ENCODE peak calls at places on chromosomes 5 and 9, in five cellular contexts. One of them, this sample, is unnamed.

GRCh38 chr5:125401724-125402622 is 655.5 kb upstream of the ZNF608 start:
- DNase-seq in CD8-positive, alpha-beta T cell: no peak
- DNase-seq in fibroblast of pulmonary artery: peak; percentile 20
- DNase-seq in cardiac fibroblast: no peak
- DNase-seq in A549: no peak
- DNase-seq in this sample: no peak

GRCh38 chr5:146681586-146681945 is 165.6 kb upstream of the GPR151 start:
- DNase-seq in CD8-positive, alpha-beta T cell: no peak
- DNase-seq in fibroblast of pulmonary artery: no peak
- DNase-seq in cardiac fibroblast: no peak
- DNase-seq in A549: no peak
- DNase-seq in this sample: no peak

GRCh38 chr5:119270955-119271757 is 84.7 kb upstream of the TNFAIP8 start:
- DNase-seq in CD8-positive, alpha-beta T cell: no peak
- DNase-seq in fibroblast of pulmonary artery: no peak
- DNase-seq in cardiac fibroblast: no peak
- DNase-seq in A549: no peak
- DNase-seq in this sample: no peak

GRCh38 chr5:172855597-172856292 is 21.7 kb downstream of the ERGIC1 start:
- DNase-seq in CD8-positive, alpha-beta T cell: no peak
- DNase-seq in fibroblast of pulmonary artery: no peak
- DNase-seq in cardiac fibroblast: peak; percentile 61
- DNase-seq in A549: no peak
- DNase-seq in this sample: no peak

GRCh38 chr5:139670369-139671095 is 22.4 kb downstream of the CXXC5 start:
- DNase-seq in CD8-positive, alpha-beta T cell: no peak
- DNase-seq in fibroblast of pulmonary artery: no peak
- DNase-seq in cardiac fibroblast: no peak
- DNase-seq in A549: no peak
- DNase-seq in this sample: no peak

GRCh38 chr5:146890073-146890472 is 11.5 kb upstream of the PPP2R2B start:
- DNase-seq in CD8-positive, alpha-beta T cell: no peak
- DNase-seq in fibroblast of pulmonary artery: no peak
- DNase-seq in cardiac fibroblast: no peak
- DNase-seq in A549: no peak
- DNase-seq in this sample: no peak

GRCh38 chr5:68465133-68465532 is 249.6 kb downstream of the PIK3R1 start:
- DNase-seq in CD8-positive, alpha-beta T cell: no peak
- DNase-seq in fibroblast of pulmonary artery: no peak
- DNase-seq in cardiac fibroblast: no peak
- DNase-seq in A549: no peak
- DNase-seq in this sample: no peak

GRCh38 chr5:21774791-21775190 is 1078.4 kb downstream of the CDH12 start:
- DNase-seq in CD8-positive, alpha-beta T cell: no peak
- DNase-seq in fibroblast of pulmonary artery: peak; percentile 4
- DNase-seq in cardiac fibroblast: peak; percentile 49
- DNase-seq in A549: peak; percentile 11
- DNase-seq in this sample: peak; percentile 55

GRCh38 chr9:22921742-22922141 is 475.1 kb downstream of the DMRTA1 start:
- DNase-seq in CD8-positive, alpha-beta T cell: no peak
- DNase-seq in fibroblast of pulmonary artery: no peak
- DNase-seq in cardiac fibroblast: no peak
- DNase-seq in A549: no peak
- DNase-seq in this sample: no peak

GRCh38 chr5:124007675-124008398 is 495.9 kb downstream of the CSNK1G3 start:
- DNase-seq in CD8-positive, alpha-beta T cell: no peak
- DNase-seq in fibroblast of pulmonary artery: peak; percentile 12
- DNase-seq in cardiac fibroblast: peak; percentile 2
- DNase-seq in A549: peak; percentile 18
- DNase-seq in this sample: no peak

GRCh38 chr5:132427285-132428146 is 58.0 kb downstream of the SLC22A5 start:
- DNase-seq in CD8-positive, alpha-beta T cell: peak; percentile 47
- DNase-seq in fibroblast of pulmonary artery: no peak
- DNase-seq in cardiac fibroblast: no peak
- DNase-seq in A549: no peak
- DNase-seq in this sample: no peak
- H3K4me3 ChIP-seq in CD8-positive, alpha-beta T cell: peak overlapping the region; percentile 17
- H3K4me3 ChIP-seq in fibroblast of pulmonary artery: no peak overlapping the region
- H3K4me3 ChIP-seq in cardiac fibroblast: no peak overlapping the region
- H3K4me3 ChIP-seq in A549: no peak overlapping the region
- H3K4me3 ChIP-seq in this sample: no peak overlapping the region

DNA sequence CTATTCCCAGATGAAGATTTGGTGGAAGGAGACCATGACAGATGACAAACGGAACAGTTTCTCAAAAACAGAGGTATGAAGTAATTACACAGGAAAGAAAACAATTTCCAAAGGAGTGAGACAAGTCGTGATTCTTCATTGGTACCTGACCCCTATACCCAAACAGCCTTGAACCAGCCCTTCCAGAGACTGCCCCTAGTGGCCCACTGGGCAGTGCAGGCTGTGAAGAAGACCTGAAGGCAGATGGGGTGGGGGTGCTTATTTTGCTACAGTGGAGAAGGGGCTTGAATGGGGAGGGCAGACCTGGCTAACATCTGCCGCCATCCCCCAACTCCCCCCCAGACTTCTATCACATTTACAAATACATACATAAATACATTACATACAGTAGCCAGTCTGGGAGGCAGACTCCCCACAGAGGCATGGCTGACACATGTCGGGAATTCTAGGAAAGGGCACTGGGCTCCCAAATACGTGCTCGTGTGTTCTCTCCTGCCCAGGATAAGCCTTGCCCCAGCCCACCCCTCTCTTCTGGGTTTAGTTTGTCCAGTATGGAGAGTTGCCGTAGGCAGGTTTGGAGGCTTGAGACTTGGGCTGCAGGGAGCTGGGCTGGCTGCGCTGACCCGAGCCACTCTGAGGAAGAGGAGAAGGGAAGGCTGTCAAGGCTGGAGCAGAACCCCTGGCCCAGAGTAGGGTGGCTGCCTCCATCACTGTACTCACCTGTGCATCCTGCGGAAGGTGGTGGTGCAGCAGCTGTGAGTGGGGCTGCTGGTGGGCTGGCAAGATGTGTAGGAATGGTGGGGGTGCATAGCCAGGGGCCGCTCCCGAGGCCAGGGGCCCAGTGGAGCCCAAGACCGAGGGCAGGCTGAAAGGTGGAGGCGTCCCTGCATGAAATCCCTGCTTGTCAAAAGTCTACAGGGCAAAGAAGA is 105.3 kb downstream of the UBE2R2 start:
- DNase-seq in CD8-positive, alpha-beta T cell: no peak
- DNase-seq in fibroblast of pulmonary artery: peak; percentile 33
- DNase-seq in cardiac fibroblast: peak; percentile 45
- DNase-seq in A549: peak; percentile 47
- DNase-seq in this sample: no peak
- TF ChIP-seq CTCF in CD8-positive, alpha-beta T cell: peak; percentile 45
- TF ChIP-seq CTCF in fibroblast of pulmonary artery: peak; percentile 85
- TF ChIP-seq CTCF in cardiac fibroblast: peak; percentile 89
- TF ChIP-seq CTCF in A549: peak; percentile 49
- TF ChIP-seq CTCF in this sample: peak; percentile 90

DNA sequence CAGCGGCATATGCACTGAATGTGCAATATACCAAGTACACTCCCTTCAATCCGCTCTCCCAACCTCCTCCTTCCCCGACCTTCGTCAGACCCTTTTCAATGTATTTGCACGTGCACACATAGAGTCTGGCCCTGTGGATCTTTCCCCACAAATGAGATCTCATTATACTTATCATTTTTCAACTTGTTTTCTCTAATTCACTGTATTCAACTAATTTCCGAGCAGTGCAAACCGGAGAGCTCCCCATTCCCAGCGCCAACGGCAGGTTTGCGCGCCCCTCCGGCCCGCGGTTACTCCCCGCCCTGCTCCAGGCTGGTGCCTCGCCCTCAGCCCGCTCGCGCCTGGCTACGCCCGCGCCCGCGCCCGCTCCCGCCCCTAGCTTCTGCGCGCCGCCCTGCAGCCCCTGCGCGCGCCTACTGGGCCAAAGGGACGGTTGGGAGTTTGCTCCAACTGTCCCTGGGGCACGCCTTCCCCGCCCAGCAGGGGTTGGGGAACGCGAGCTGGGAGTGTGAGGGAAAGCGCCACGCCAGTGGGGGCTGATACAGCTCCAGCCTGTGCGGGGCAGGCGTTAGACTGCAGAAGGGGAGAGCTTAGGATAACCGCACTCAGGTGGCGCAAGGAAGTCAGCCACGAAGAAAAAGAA is 3.3 kb upstream of the CDC20B start:
- DNase-seq in CD8-positive, alpha-beta T cell: no peak
- DNase-seq in fibroblast of pulmonary artery: no peak
- DNase-seq in cardiac fibroblast: no peak
- DNase-seq in A549: peak; percentile 70
- DNase-seq in this sample: no peak
- H3K4me3 ChIP-seq in CD8-positive, alpha-beta T cell: no peak overlapping the region
- H3K4me3 ChIP-seq in fibroblast of pulmonary artery: no peak overlapping the region
- H3K4me3 ChIP-seq in cardiac fibroblast: peak overlapping the region; percentile 25
- H3K4me3 ChIP-seq in A549: peak overlapping the region; percentile 47
- H3K4me3 ChIP-seq in this sample: peak overlapping the region; percentile 31

GRCh38 chr5:116478461-116478860 is 96.2 kb downstream of the SEMA6A start:
- DNase-seq in CD8-positive, alpha-beta T cell: no peak
- DNase-seq in fibroblast of pulmonary artery: no peak
- DNase-seq in cardiac fibroblast: no peak
- DNase-seq in A549: no peak
- DNase-seq in this sample: no peak
- TF ChIP-seq CTCF in CD8-positive, alpha-beta T cell: no peak
- TF ChIP-seq CTCF in fibroblast of pulmonary artery: no peak
- TF ChIP-seq CTCF in cardiac fibroblast: no peak
- TF ChIP-seq CTCF in A549: no peak
- TF ChIP-seq CTCF in this sample: no peak

GRCh38 chr9:120473626-120474025 is 106.3 kb downstream of the CDK5RAP2 start:
- DNase-seq in CD8-positive, alpha-beta T cell: no peak
- DNase-seq in fibroblast of pulmonary artery: no peak
- DNase-seq in cardiac fibroblast: no peak
- DNase-seq in A549: no peak
- DNase-seq in this sample: no peak
- H3K4me3 ChIP-seq in CD8-positive, alpha-beta T cell: no peak overlapping the region
- H3K4me3 ChIP-seq in fibroblast of pulmonary artery: no peak overlapping the region
- H3K4me3 ChIP-seq in cardiac fibroblast: no peak overlapping the region
- H3K4me3 ChIP-seq in A549: no peak overlapping the region
- H3K4me3 ChIP-seq in this sample: no peak overlapping the region

GRCh38 chr5:41935544-41935943 is 10.5 kb downstream of the FBXO4 start:
- DNase-seq in CD8-positive, alpha-beta T cell: no peak
- DNase-seq in fibroblast of pulmonary artery: no peak
- DNase-seq in cardiac fibroblast: no peak
- DNase-seq in A549: no peak
- DNase-seq in this sample: no peak
- TF ChIP-seq CTCF in CD8-positive, alpha-beta T cell: no peak
- TF ChIP-seq CTCF in fibroblast of pulmonary artery: no peak
- TF ChIP-seq CTCF in cardiac fibroblast: no peak
- TF ChIP-seq CTCF in A549: no peak
- TF ChIP-seq CTCF in this sample: no peak

This sample was measured in astrocyte of the cerebellum.